ENCODE peak calls at places on chromosomes 16 and 17, in nine cellular contexts. One of them, this sample, is unnamed.

GRCh38 chr16:84068783-84069464 is 26.3 kb upstream of the SLC38A8 start:
- DNase-seq in endothelial cell of umbilical vein: no peak
- DNase-seq in transverse colon: no peak
- DNase-seq in GM12891: no peak
- DNase-seq in stomach: no peak
- DNase-seq in HL-60: no peak
- DNase-seq in GM23338: no peak
- DNase-seq in esophagus muscularis mucosa: no peak
- DNase-seq in H1: no peak
- DNase-seq in this sample: no peak

GRCh38 chr16:25135239-25135878 is 23.8 kb downstream of the LCMT1 start:
- DNase-seq in GM23338: no peak
- DNase-seq in HL-60: no peak
- DNase-seq in endothelial cell of umbilical vein: no peak
- DNase-seq in transverse colon: peak
- DNase-seq in esophagus muscularis mucosa: no peak
- DNase-seq in H1: no peak
- DNase-seq in GM12891: no peak
- DNase-seq in stomach: no peak
- DNase-seq in this sample: no peak

GRCh38 chr17:2482218-2482617 is 29.5 kb downstream of the METTL16 start:
- DNase-seq in HL-60: no peak
- DNase-seq in GM12891: no peak
- DNase-seq in endothelial cell of umbilical vein: peak
- DNase-seq in GM23338: no peak
- DNase-seq in H1: no peak
- DNase-seq in transverse colon: no peak
- DNase-seq in esophagus muscularis mucosa: no peak
- DNase-seq in stomach: no peak
- DNase-seq in this sample: no peak

GRCh38 chr17:37650419-37651003 is 7.3 kb upstream of the DDX52 start:
- DNase-seq in GM12891: no peak
- DNase-seq in H1: no peak
- DNase-seq in esophagus muscularis mucosa: peak
- DNase-seq in HL-60: no peak
- DNase-seq in endothelial cell of umbilical vein: peak
- DNase-seq in transverse colon: peak
- DNase-seq in stomach: no peak
- DNase-seq in GM23338: peak
- DNase-seq in this sample: no peak

GRCh38 chr16:72473631-72474030 is 301.7 kb upstream of the PMFBP1 start:
- DNase-seq in H1: no peak
- DNase-seq in transverse colon: no peak
- DNase-seq in esophagus muscularis mucosa: no peak
- DNase-seq in HL-60: no peak
- DNase-seq in stomach: no peak
- DNase-seq in endothelial cell of umbilical vein: no peak
- DNase-seq in GM23338: no peak
- DNase-seq in GM12891: no peak
- DNase-seq in this sample: no peak

GRCh38 chr17:47120521-47121095 is 68.5 kb downstream of the CDC27 start:
- DNase-seq in GM12891: no peak
- DNase-seq in transverse colon: no peak
- DNase-seq in H1: no peak
- DNase-seq in HL-60: no peak
- DNase-seq in GM23338: no peak
- DNase-seq in endothelial cell of umbilical vein: no peak
- DNase-seq in stomach: no peak
- DNase-seq in esophagus muscularis mucosa: no peak
- DNase-seq in this sample: no peak

GRCh38 chr17:34899892-34900291 is 61.4 kb downstream of the CCT6B start:
- DNase-seq in transverse colon: no peak
- DNase-seq in GM23338: no peak
- DNase-seq in H1: no peak
- DNase-seq in esophagus muscularis mucosa: no peak
- DNase-seq in endothelial cell of umbilical vein: no peak
- DNase-seq in stomach: no peak
- DNase-seq in HL-60: no peak
- DNase-seq in GM12891: no peak
- DNase-seq in this sample: no peak

GRCh38 chr17:33241390-33241789 is 51.7 kb downstream of the ASIC2 start:
- DNase-seq in HL-60: no peak
- DNase-seq in transverse colon: no peak
- DNase-seq in GM12891: no peak
- DNase-seq in endothelial cell of umbilical vein: peak
- DNase-seq in H1: no peak
- DNase-seq in stomach: no peak
- DNase-seq in GM23338: no peak
- DNase-seq in esophagus muscularis mucosa: no peak
- DNase-seq in this sample: no peak

GRCh38 chr17:7475764-7476422 is 3.5 kb downstream of the ZBTB4 start:
- DNase-seq in endothelial cell of umbilical vein: no peak
- DNase-seq in stomach: no peak
- DNase-seq in esophagus muscularis mucosa: peak
- DNase-seq in GM12891: no peak
- DNase-seq in HL-60: no peak
- DNase-seq in transverse colon: peak
- DNase-seq in H1: no peak
- DNase-seq in GM23338: no peak
- DNase-seq in this sample: no peak

GRCh38 chr17:64992325-64992802 is 64.2 kb downstream of the GNA13 start:
- DNase-seq in GM12891: no peak
- DNase-seq in H1: no peak
- DNase-seq in HL-60: no peak
- DNase-seq in endothelial cell of umbilical vein: no peak
- DNase-seq in GM23338: no peak
- DNase-seq in transverse colon: no peak
- DNase-seq in stomach: no peak
- DNase-seq in esophagus muscularis mucosa: no peak
- DNase-seq in this sample: no peak

GRCh38 chr16:15572329-15573001 is 70.5 kb downstream of the MARF1 start:
- DNase-seq in endothelial cell of umbilical vein: no peak
- DNase-seq in HL-60: peak
- DNase-seq in esophagus muscularis mucosa: no peak
- DNase-seq in GM23338: no peak
- DNase-seq in stomach: no peak
- DNase-seq in GM12891: no peak
- DNase-seq in transverse colon: no peak
- DNase-seq in H1: no peak
- DNase-seq in this sample: no peak

GRCh38 chr16:72172105-72173034 is at the start of gene PMFBP1:
- DNase-seq in H1: no peak
- DNase-seq in esophagus muscularis mucosa: no peak
- DNase-seq in endothelial cell of umbilical vein: peak
- DNase-seq in stomach: no peak
- DNase-seq in GM23338: peak
- DNase-seq in transverse colon: peak
- DNase-seq in HL-60: peak
- DNase-seq in GM12891: peak
- DNase-seq in this sample: no peak

GRCh38 chr17:15479697-15480096 is 12.3 kb upstream of the CDRT4 start:
- DNase-seq in endothelial cell of umbilical vein: peak
- DNase-seq in GM12891: no peak
- DNase-seq in esophagus muscularis mucosa: no peak
- DNase-seq in transverse colon: no peak
- DNase-seq in GM23338: no peak
- DNase-seq in H1: no peak
- DNase-seq in stomach: no peak
- DNase-seq in HL-60: no peak
- DNase-seq in this sample: no peak

GRCh38 chr16:64174327-64174726 is 947.5 kb downstream of the CDH11 start:
- DNase-seq in stomach: no peak
- DNase-seq in esophagus muscularis mucosa: no peak
- DNase-seq in H1: no peak
- DNase-seq in GM23338: no peak
- DNase-seq in transverse colon: no peak
- DNase-seq in endothelial cell of umbilical vein: no peak
- DNase-seq in HL-60: no peak
- DNase-seq in GM12891: no peak
- DNase-seq in this sample: no peak

GRCh38 chr17:21001111-21001812 is 41.5 kb downstream of the USP22 start:
- DNase-seq in GM12891: no peak
- DNase-seq in stomach: no peak
- DNase-seq in GM23338: no peak
- DNase-seq in H1: no peak
- DNase-seq in esophagus muscularis mucosa: no peak
- DNase-seq in transverse colon: no peak
- DNase-seq in HL-60: no peak
- DNase-seq in endothelial cell of umbilical vein: no peak
- DNase-seq in this sample: no peak

GRCh38 chr17:21004016-21004930 is 38.5 kb downstream of the USP22 start:
- DNase-seq in esophagus muscularis mucosa: no peak
- DNase-seq in endothelial cell of umbilical vein: no peak
- DNase-seq in H1: no peak
- DNase-seq in GM23338: no peak
- DNase-seq in stomach: no peak
- DNase-seq in transverse colon: no peak
- DNase-seq in GM12891: no peak
- DNase-seq in HL-60: no peak
- DNase-seq in this sample: no peak

GRCh38 chr17:21001813-21002221 is 41.0 kb downstream of the USP22 start:
- DNase-seq in stomach: no peak
- DNase-seq in HL-60: no peak
- DNase-seq in transverse colon: peak
- DNase-seq in H1: no peak
- DNase-seq in GM23338: no peak
- DNase-seq in GM12891: no peak
- DNase-seq in endothelial cell of umbilical vein: no peak
- DNase-seq in esophagus muscularis mucosa: no peak
- DNase-seq in this sample: peak

GRCh38 chr17:21002309-21003006 is 40.4 kb downstream of the USP22 start:
- DNase-seq in GM23338: no peak
- DNase-seq in H1: no peak
- DNase-seq in esophagus muscularis mucosa: no peak
- DNase-seq in endothelial cell of umbilical vein: no peak
- DNase-seq in HL-60: no peak
- DNase-seq in GM12891: no peak
- DNase-seq in transverse colon: no peak
- DNase-seq in stomach: no peak
- DNase-seq in this sample: no peak

GRCh38 chr17:21003007-21003621 is 39.7 kb downstream of the USP22 start:
- DNase-seq in transverse colon: no peak
- DNase-seq in endothelial cell of umbilical vein: no peak
- DNase-seq in stomach: no peak
- DNase-seq in H1: no peak
- DNase-seq in GM23338: no peak
- DNase-seq in HL-60: no peak
- DNase-seq in GM12891: no peak
- DNase-seq in esophagus muscularis mucosa: no peak
- DNase-seq in this sample: no peak
- TF ChIP-seq POLR2AphosphoS5 in transverse colon: no peak
- TF ChIP-seq POLR2AphosphoS5 in endothelial cell of umbilical vein: no peak
- TF ChIP-seq POLR2AphosphoS5 in stomach: no peak
- TF ChIP-seq POLR2AphosphoS5 in H1: no peak
- TF ChIP-seq POLR2AphosphoS5 in GM23338: peak
- TF ChIP-seq POLR2AphosphoS5 in HL-60: no peak
- TF ChIP-seq POLR2AphosphoS5 in GM12891: no peak
- TF ChIP-seq POLR2AphosphoS5 in esophagus muscularis mucosa: no peak
- TF ChIP-seq POLR2AphosphoS5 in this sample: no peak

DNA sequence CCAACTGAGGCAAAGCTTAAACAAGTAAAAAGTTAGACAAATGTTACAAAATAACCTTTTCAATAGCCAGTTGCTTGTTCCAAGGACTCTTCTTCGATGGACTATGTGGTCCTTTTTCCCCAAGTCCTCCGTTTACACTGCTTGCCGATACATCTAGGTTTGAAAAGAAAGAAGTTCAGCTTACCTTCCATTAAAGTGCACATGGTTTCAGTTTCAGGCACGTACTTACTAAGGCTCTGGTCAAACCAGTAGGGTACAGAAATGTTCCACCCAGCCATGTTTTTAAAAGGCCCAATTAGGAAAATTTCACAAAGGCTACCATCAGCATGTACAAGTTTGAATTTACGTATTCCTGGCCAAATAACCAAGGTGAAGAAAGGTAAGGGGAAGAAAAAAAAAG is 2.1 kb downstream of the SRSF2 start:
- DNase-seq in endothelial cell of umbilical vein: peak
- DNase-seq in GM12891: no peak
- DNase-seq in stomach: no peak
- DNase-seq in esophagus muscularis mucosa: no peak
- DNase-seq in HL-60: no peak
- DNase-seq in H1: no peak
- DNase-seq in GM23338: no peak
- DNase-seq in transverse colon: no peak
- DNase-seq in this sample: no peak
- TF ChIP-seq POLR2AphosphoS5 in endothelial cell of umbilical vein: no peak
- TF ChIP-seq POLR2AphosphoS5 in GM12891: peak
- TF ChIP-seq POLR2AphosphoS5 in stomach: no peak
- TF ChIP-seq POLR2AphosphoS5 in esophagus muscularis mucosa: no peak
- TF ChIP-seq POLR2AphosphoS5 in HL-60: no peak
- TF ChIP-seq POLR2AphosphoS5 in H1: peak
- TF ChIP-seq POLR2AphosphoS5 in GM23338: no peak
- TF ChIP-seq POLR2AphosphoS5 in transverse colon: no peak
- TF ChIP-seq POLR2AphosphoS5 in this sample: peak

DNA sequence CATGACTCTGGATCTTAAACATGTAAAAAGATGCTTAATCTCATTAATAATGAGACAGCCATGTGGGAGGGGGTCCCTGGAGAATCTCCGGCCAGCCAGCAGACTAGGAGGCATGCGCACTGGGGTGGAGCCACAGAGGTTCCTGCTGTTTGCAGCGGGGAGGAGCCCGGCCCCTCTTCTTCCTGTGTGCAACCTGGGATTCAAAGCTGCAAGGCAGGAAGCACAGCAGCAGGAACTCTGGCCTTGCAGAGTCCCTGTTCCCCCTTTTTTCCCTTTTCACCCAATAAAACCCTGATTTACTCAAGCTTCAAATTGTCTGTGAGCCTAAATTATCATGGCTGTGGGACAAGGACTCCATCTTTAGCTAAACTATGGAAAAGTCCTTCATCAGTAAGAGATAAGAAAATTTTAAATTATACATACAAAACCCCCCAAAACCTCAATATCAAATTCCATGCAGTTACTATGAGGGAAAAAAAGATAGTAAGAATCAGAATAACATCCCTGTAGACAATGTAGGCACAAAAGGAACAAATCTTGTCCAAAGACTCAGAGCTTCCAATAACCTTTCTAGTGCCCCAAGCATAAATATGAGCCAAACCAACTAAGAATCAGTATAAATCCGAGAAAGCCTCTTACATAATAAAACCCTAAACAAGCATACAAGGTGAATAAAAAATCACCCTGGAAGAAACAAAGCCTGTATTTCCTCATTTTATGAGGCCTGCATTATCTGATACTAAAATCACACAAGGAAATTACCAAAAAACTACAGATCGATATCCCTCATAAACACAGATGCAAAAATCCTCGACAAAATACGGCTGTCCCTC is 12.1 kb downstream of the CFDP1 start:
- DNase-seq in H1: peak
- DNase-seq in GM12891: no peak
- DNase-seq in stomach: peak
- DNase-seq in endothelial cell of umbilical vein: no peak
- DNase-seq in transverse colon: peak
- DNase-seq in GM23338: peak
- DNase-seq in esophagus muscularis mucosa: peak
- DNase-seq in HL-60: peak
- DNase-seq in this sample: peak
- TF ChIP-seq POLR2AphosphoS5 in H1: peak
- TF ChIP-seq POLR2AphosphoS5 in GM12891: no peak
- TF ChIP-seq POLR2AphosphoS5 in stomach: no peak
- TF ChIP-seq POLR2AphosphoS5 in endothelial cell of umbilical vein: no peak
- TF ChIP-seq POLR2AphosphoS5 in transverse colon: peak
- TF ChIP-seq POLR2AphosphoS5 in GM23338: no peak
- TF ChIP-seq POLR2AphosphoS5 in esophagus muscularis mucosa: no peak
- TF ChIP-seq POLR2AphosphoS5 in HL-60: peak
- TF ChIP-seq POLR2AphosphoS5 in this sample: peak

GRCh38 chr16:68662035-68662434 is 16.9 kb downstream of the CDH3 start:
- DNase-seq in GM23338: no peak
- DNase-seq in stomach: no peak
- DNase-seq in esophagus muscularis mucosa: no peak
- DNase-seq in H1: no peak
- DNase-seq in transverse colon: no peak
- DNase-seq in HL-60: no peak
- DNase-seq in endothelial cell of umbilical vein: no peak
- DNase-seq in GM12891: no peak
- DNase-seq in this sample: no peak
- TF ChIP-seq POLR2AphosphoS5 in GM23338: no peak
- TF ChIP-seq POLR2AphosphoS5 in stomach: no peak
- TF ChIP-seq POLR2AphosphoS5 in esophagus muscularis mucosa: no peak
- TF ChIP-seq POLR2AphosphoS5 in H1: no peak
- TF ChIP-seq POLR2AphosphoS5 in transverse colon: no peak
- TF ChIP-seq POLR2AphosphoS5 in HL-60: no peak
- TF ChIP-seq POLR2AphosphoS5 in endothelial cell of umbilical vein: no peak
- TF ChIP-seq POLR2AphosphoS5 in GM12891: no peak
- TF ChIP-seq POLR2AphosphoS5 in this sample: no peak